ENCODE peak calls at places on chromosomes 1 and 21, in eight cellular contexts. Y is GM12865, U is ovary, V is SK-N-SH, T is fibroblast of pulmonary artery, R is kidney epithelial cell, P is IMR-90, B is AG09309. J is an unnamed sample.

GRCh38 chr1:238991730-238992490 is 394.5 kb upstream of the CHRM3 start:
- DNase-seq in V (peak; percentile 4), T (no peak), Y (no peak), B (peak; percentile 10), U (no peak), R (no peak), P (no peak), J (no peak)

GRCh38 chr1:44631647-44632510 is 42.4 kb downstream of the TMEM53 start:
- DNase-seq in R (no peak), Y (peak; percentile 95), V (peak; percentile 97), U (peak; percentile 91), T (peak; percentile 88), P (peak; percentile 81), B (no peak), J (peak; percentile 92)

GRCh38 chr1:55214214-55214902 is 806 bp downstream of the USP24 start:
- DNase-seq in Y (peak; percentile 48), U (peak; percentile 60), P (no peak), B (no peak), V (peak; percentile 82), R (no peak), T (no peak), J (no peak)

GRCh38 chr1:94550800-94551241 is 9.3 kb upstream of the F3 start:
- DNase-seq in P (no peak), V (peak; percentile 45), Y (no peak), T (no peak), B (no peak), U (no peak), R (no peak), J (no peak)

GRCh38 chr1:191634801-191635520 is 523.3 kb upstream of the RGS18 start:
- DNase-seq in Y (no peak), T (no peak), V (no peak), R (no peak), P (peak; percentile 6), B (no peak), U (no peak), J (no peak)

GRCh38 chr21:34852438-34852837 is 183.6 kb downstream of the CLIC6 start:
- DNase-seq in B (no peak), T (peak; percentile 44), R (no peak), Y (no peak), V (no peak), P (no peak), U (no peak), J (no peak)

GRCh38 chr1:220487297-220487820 is 40.6 kb upstream of the MARK1 start:
- DNase-seq in B (no peak), R (peak; percentile 79), Y (peak; percentile 10), V (no peak), U (no peak), T (peak; percentile 61), P (peak; percentile 20), J (peak; percentile 46)

GRCh38 chr1:153608742-153609584 is 4.0 kb downstream of the S100A16 start:
- DNase-seq in T (peak; percentile 97), U (peak; percentile 76), V (no peak), Y (no peak), R (peak; percentile 86), B (peak; percentile 69), P (peak; percentile 95), J (peak; percentile 95)

GRCh38 chr1:243950166-243950565 is 100.1 kb upstream of the AKT3 start:
- DNase-seq in R (peak; percentile 62), B (peak; percentile 53), T (peak; percentile 51), V (no peak), Y (no peak), P (peak; percentile 94), U (no peak), J (peak; percentile 85)

GRCh38 chr1:208387908-208388756 is 143.9 kb upstream of the PLXNA2 start:
- DNase-seq in Y (no peak), T (no peak), B (no peak), U (no peak), R (no peak), V (no peak), P (no peak), J (no peak)

GRCh38 chr1:95548211-95548610 is 314.2 kb downstream of the RWDD3 start:
- DNase-seq in P (no peak), T (no peak), Y (no peak), R (no peak), V (no peak), B (no peak), U (no peak), J (no peak)

GRCh38 chr1:36349839-36350238 is 26.4 kb upstream of the EVA1B start:
- DNase-seq in T (no peak), Y (no peak), V (no peak), P (no peak), B (no peak), R (no peak), U (no peak), J (no peak)

GRCh38 chr1:7425771-7426170 is 345.3 kb upstream of the VAMP3 start:
- DNase-seq in B (no peak), T (no peak), R (no peak), Y (no peak), V (no peak), P (no peak), U (no peak), J (no peak)

GRCh38 chr21:34669149-34669879 is 520 bp downstream of the CLIC6 start:
- DNase-seq in P (no peak), Y (peak; percentile 81), R (no peak), U (no peak), V (peak; percentile 26), T (no peak), B (no peak), J (no peak)

GRCh38 chr1:143698016-143698415 is 273.8 kb downstream of the FAM72C start:
- DNase-seq in R (no peak), T (peak; percentile 38), B (no peak), P (no peak), Y (peak; percentile 33), U (no peak), V (peak; percentile 71), J (peak; percentile 6)

GRCh38 chr1:228721407-228721806 is 13.9 kb upstream of the RHOU start:
- DNase-seq in Y (no peak), B (no peak), U (no peak), V (no peak), T (no peak), R (no peak), P (no peak), J (no peak)

GRCh38 chr1:89987170-89987819 is 7.6 kb upstream of the ZNF326 start:
- DNase-seq in B (peak; percentile 49), Y (peak; percentile 82), R (peak; percentile 34), T (peak; percentile 89), P (peak; percentile 80), V (peak; percentile 81), U (no peak), J (peak; percentile 87)

GRCh38 chr1:89454845-89455521 is 69.6 kb upstream of the LRRC8B start:
- DNase-seq in U (peak; percentile 25), T (peak; percentile 66), R (no peak), V (peak; percentile 61), B (peak; percentile 4), P (peak; percentile 44), Y (peak; percentile 59), J (peak; percentile 66)

GRCh38 chr1:24329797-24330543 is 10.8 kb downstream of the GRHL3 start:
- DNase-seq in R (no peak), P (peak; percentile 86), U (no peak), T (peak; percentile 24), B (no peak), Y (no peak), V (no peak), J (peak; percentile 37)

GRCh38 chr1:163063131-163064059 is 5.8 kb upstream of the RGS4 start:
- DNase-seq in U (no peak), T (no peak), R (no peak), V (no peak), B (no peak), Y (no peak), P (no peak), J (no peak)

GRCh38 chr1:238727670-238728069 is 658.7 kb upstream of the CHRM3 start:
- DNase-seq in B (no peak), V (no peak), U (no peak), P (no peak), Y (no peak), R (no peak), T (no peak), J (no peak)

GRCh38 chr1:35808376-35809155 is 750 bp downstream of the AGO4 start:
- DNase-seq in R (no peak), Y (peak; percentile 20), B (no peak), P (no peak), U (peak; percentile 40), T (no peak), V (peak; percentile 80), J (peak; percentile 26)

GRCh38 chr1:47755368-47755990 is 241.7 kb downstream of the TRABD2B start:
- DNase-seq in R (no peak), P (no peak), B (no peak), T (no peak), Y (peak; percentile 70), V (peak; percentile 44), U (no peak), J (no peak)

GRCh38 chr1:1782399-1783221 is 4.3 kb upstream of the NADK start:
- DNase-seq in V (no peak), R (no peak), B (peak; percentile 8), Y (peak; percentile 39), T (peak; percentile 72), P (peak; percentile 54), U (peak; percentile 54), J (peak; percentile 77)

GRCh38 chr21:34639882-34640788 is 25.2 kb upstream of the RCAN1 start:
- DNase-seq in B (no peak), V (no peak), U (no peak), R (no peak), T (no peak), P (peak; percentile 13), Y (peak; percentile 86), J (peak; percentile 11)

DNA sequence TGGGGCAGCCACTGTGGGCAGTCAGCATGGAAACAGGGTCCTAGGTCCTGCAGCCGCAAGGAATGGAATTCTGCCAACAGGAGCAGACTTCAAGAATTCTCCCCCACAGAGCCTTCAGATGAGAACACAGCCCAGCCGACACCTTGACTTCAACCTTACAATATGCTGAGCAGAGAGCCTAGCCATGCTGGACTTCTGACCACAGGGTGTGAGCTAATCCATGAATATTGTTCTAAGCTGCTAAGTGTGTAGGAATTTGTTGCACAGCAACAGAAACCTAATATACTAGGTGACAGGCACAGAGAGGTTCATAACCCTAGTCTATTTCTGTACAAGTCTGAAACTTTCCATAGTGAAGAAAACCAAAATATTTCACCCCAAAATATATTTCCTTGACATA is 32.9 kb upstream of the IFNGR2 start:
- DNase-seq in V (no peak), U (no peak), B (no peak), R (no peak), T (no peak), Y (no peak), P (no peak), J (no peak)
- TF ChIP-seq CTCF in V (no peak), U (no peak), B (no peak), R (no peak), T (no peak), Y (no peak), P (no peak), J (no peak)

GRCh38 chr1:91135799-91136198 is 114.0 kb upstream of the ZNF644 start:
- DNase-seq in V (no peak), P (no peak), U (no peak), Y (no peak), R (no peak), T (no peak), B (no peak), J (no peak)
- H3K4me3 ChIP-seq in V (no peak overlapping the region), P (no peak overlapping the region), U (no peak overlapping the region), Y (no peak overlapping the region), R (no peak overlapping the region), T (no peak overlapping the region), B (no peak overlapping the region), J (no peak overlapping the region)

GRCh38 chr1:213484758-213485157 is 433.7 kb downstream of the RPS6KC1 start:
- DNase-seq in P (no peak), U (no peak), Y (no peak), R (no peak), B (no peak), T (no peak), V (no peak), J (no peak)
- TF ChIP-seq CTCF in P (no peak), U (no peak), Y (no peak), R (no peak), B (no peak), T (no peak), V (no peak), J (no peak)

GRCh38 chr1:227244339-227245118 is 73.8 kb downstream of the CDC42BPA start:
- DNase-seq in R (no peak), B (no peak), P (no peak), U (no peak), T (no peak), V (no peak), Y (no peak), J (no peak)
- H3K4me3 ChIP-seq in R (no peak overlapping the region), B (no peak overlapping the region), P (no peak overlapping the region), U (no peak overlapping the region), T (no peak overlapping the region), V (no peak overlapping the region), Y (no peak overlapping the region), J (no peak overlapping the region)